ENCODE peak calls at places on chromosomes 2 and 18, in four cellular contexts. D, E, M and C are unnamed samples. For H3K27me3, the result is how much of the 10 kb centered on the place peaks cover.

GRCh38 chr2:70890469-70891065 is 45.1 kb upstream of the ATP6V1B1 start:
- DNase-seq in D (no peak), M (no peak), E (no peak), C (no peak)

GRCh38 chr2:70078384-70078783 is 8.9 kb upstream of the PCBP1 start:
- DNase-seq in D (no peak), E (no peak), M (no peak), C (no peak)

GRCh38 chr2:61469424-61470121 is 1.3 kb downstream of the USP34 start:
- DNase-seq in E (no peak), M (no peak), D (no peak), C (no peak)

GRCh38 chr2:149562304-149562703 is 25.3 kb downstream of the MMADHC start:
- DNase-seq in E (no peak), M (no peak), D (no peak), C (no peak)

GRCh38 chr2:170155022-170155722 is 22.8 kb upstream of the MYO3B start:
- DNase-seq in M (no peak), D (peak), E (peak), C (peak)

GRCh38 chr2:5609191-5609590 is 83.0 kb upstream of the SOX11 start:
- DNase-seq in M (no peak), E (peak), D (no peak), C (no peak)

GRCh38 chr2:164842624-164842966 is 972 bp upstream of the COBLL1 start:
- DNase-seq in M (no peak), E (no peak), D (no peak), C (no peak)

GRCh38 chr18:12398625-12399024 is 9.1 kb upstream of the PRELID3A start:
- DNase-seq in E (no peak), M (no peak), D (no peak), C (no peak)

GRCh38 chr2:16462965-16463364 is 202.7 kb downstream of the CYRIA start:
- DNase-seq in D (no peak), M (no peak), E (no peak), C (no peak)

GRCh38 chr2:160062283-160063005 is at the start of gene PLA2R1:
- DNase-seq in M (no peak), D (peak), E (peak), C (no peak)

GRCh38 chr2:7083580-7084509 is 166.6 kb downstream of the RNF144A start:
- DNase-seq in D (peak), E (peak), M (no peak), C (peak)

GRCh38 chr2:200288670-200289429 is 17.6 kb upstream of the SPATS2L start:
- DNase-seq in D (no peak), E (no peak), M (no peak), C (no peak)

GRCh38 chr2:10989782-10990181 is 78.0 kb downstream of the KCNF1 start:
- DNase-seq in E (no peak), M (no peak), D (no peak), C (no peak)

DNA sequence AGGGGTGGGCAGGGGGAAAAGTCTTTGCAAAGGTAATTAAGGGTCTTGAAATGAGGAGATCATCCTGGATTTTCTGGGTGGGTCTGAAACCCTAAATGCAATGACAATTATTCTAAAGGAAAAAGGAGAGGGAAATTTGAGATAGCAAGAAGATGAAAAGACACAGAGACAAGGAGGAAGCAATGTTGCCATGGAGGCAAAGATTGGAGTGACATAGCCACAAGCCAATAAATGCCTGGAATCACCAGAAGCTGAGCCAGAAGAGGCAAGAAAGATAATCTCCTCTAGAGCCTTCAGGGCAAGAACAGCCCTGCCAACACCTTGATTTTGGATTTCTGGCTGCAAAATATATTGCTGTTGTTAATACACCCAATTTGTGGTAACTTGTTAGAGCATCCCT is 1246.3 kb upstream of the PIK3C3 start:
- DNase-seq in D (no peak), E (no peak), M (no peak), C (no peak)
- H3K4me3 ChIP-seq in D (no peak), E (no peak), M (no peak), C (no peak)

GRCh38 chr2:121123268-121123667 is 161.7 kb downstream of the TFCP2L1 start:
- DNase-seq in M (no peak), E (no peak), D (no peak), C (no peak)
- H3K27me3 ChIP-seq in M (under half), E (under half), D (under half), C (under half)

DNA sequence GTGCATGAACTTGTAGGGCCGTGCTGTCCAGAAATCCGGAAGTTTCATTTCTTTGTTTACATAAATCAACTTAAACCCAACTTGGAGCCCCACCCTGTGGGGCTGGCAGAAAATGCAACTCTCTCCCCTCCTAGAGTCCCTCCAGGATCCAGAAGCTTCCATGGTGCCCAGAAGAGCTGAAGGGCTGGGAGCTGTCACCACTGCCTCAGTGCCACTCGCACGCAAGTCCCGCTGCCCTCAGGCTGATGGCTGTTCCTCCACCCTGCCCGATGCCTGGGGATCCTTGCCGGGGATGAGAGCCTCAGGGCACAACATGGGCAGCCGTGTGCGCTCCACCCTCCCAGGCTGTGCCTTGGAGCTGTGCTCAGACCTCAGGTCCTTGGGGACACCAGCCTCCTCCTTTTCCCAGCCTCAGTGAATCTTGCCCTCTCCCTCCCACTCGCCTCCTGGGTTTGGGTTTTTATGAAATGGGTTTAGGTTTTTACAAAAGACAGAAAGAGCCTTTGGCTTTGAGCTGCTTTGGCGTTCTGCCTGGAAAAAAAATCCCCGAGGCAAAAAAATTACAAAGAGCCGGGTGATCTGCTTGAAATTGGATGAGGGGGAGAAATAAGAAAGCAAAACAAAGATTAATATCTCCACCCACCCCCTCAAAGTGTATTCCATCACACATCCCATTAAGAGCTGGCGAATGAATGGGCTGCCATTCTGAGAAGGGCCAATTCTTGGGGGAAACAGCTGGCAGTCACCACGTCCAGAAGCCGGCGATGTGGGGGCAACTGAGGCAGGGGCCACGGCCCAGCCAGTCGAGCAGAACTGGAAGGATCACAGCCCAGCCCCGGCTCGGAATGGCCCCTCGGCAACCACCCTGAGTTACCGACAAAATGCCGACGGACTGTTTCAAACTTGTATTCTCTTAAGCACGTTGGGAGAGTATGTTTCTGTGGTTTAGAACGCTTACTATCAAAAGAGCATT is 155.4 kb downstream of the TWIST2 start:
- DNase-seq in D (no peak), E (no peak), M (no peak), C (no peak)
- H3K4me3 ChIP-seq in D (no peak), E (no peak), M (peak), C (no peak)

GRCh38 chr2:119523959-119524694 is at the start of gene SCTR:
- DNase-seq in M (no peak), D (no peak), E (no peak), C (no peak)
- H3K27me3 ChIP-seq in M (under half), D (under half), E (half or more), C (under half)

GRCh38 chr2:178197791-178198190 is 3.5 kb downstream of the OSBPL6 start:
- DNase-seq in D (no peak), E (no peak), M (no peak), C (no peak)

GRCh38 chr2:178194600-178195389 is 483 bp downstream of the OSBPL6 start:
- DNase-seq in M (no peak), D (peak), E (no peak), C (no peak)

GRCh38 chr2:178193823-178194599 is at the start of gene OSBPL6:
- DNase-seq in E (peak), D (peak), M (peak), C (peak)

GRCh38 chr2:178193496-178193822 is 853 bp upstream of the OSBPL6 start:
- DNase-seq in D (no peak), E (no peak), M (no peak), C (no peak)

GRCh38 chr2:178195390-178196166 is 1.3 kb downstream of the OSBPL6 start:
- DNase-seq in M (no peak), D (no peak), E (no peak), C (peak)
- H3K4me3 ChIP-seq in M (peak), D (peak), E (peak), C (peak)

GRCh38 chr2:236675051-236675450 is 105.4 kb downstream of the ACKR3 start:
- DNase-seq in M (no peak), E (no peak), D (peak), C (no peak)
- H3K27me3 ChIP-seq in M (under half), E (under half), D (under half), C (under half)